ENCODE peak calls at places on chromosomes 4 and X, in four cellular contexts. S is activated naive CD4-positive, alpha-beta T cell treated with Interleukin-2 at 50 U/mL for 16 hours; D is thoracic aorta; Q is cardiac fibroblast. J is an unnamed sample.

GRCh38 chrX:141278306-141278705 is 36.0 kb upstream of the SPANXC start:
- DNase-seq in D (no peak), Q (peak; percentile 32), S (no peak), J (no peak)

GRCh38 chr4:184649026-184649970 is at the start of the genes CASP3 and PRIMPOL:
- DNase-seq in Q (peak; percentile 97), D (peak; percentile 67), S (peak; percentile 95), J (peak; percentile 52)

GRCh38 chrX:77453190-77453589 is 6.0 kb downstream of the FGF16 start:
- DNase-seq in S (no peak), Q (no peak), D (no peak), J (no peak)

GRCh38 chr4:58149404-58150085 is 1039.4 kb upstream of the IGFBP7 start:
- DNase-seq in D (no peak), S (no peak), Q (no peak), J (no peak)

GRCh38 chr4:25938251-25939186 is 24.5 kb downstream of the SMIM20 start:
- DNase-seq in D (no peak), Q (peak; percentile 55), S (peak; percentile 45), J (peak; percentile 5)

GRCh38 chr4:85703098-85703497 is 228.1 kb downstream of the ARHGAP24 start:
- DNase-seq in D (no peak), S (no peak), Q (peak; percentile 7), J (no peak)

GRCh38 chrX:20720954-20721626 is 454.4 kb upstream of the RPS6KA3 start:
- DNase-seq in Q (no peak), S (no peak), D (no peak), J (no peak)

GRCh38 chrX:120857240-120857639 is 18.4 kb downstream of the CT47B1 start:
- DNase-seq in S (no peak), D (no peak), Q (no peak), J (no peak)

GRCh38 chr4:80781436-80781835 is 249.1 kb upstream of the BMP3 start:
- DNase-seq in Q (no peak), S (no peak), D (no peak), J (no peak)

GRCh38 chr4:162498168-162498567 is 334.4 kb upstream of the FSTL5 start:
- DNase-seq in S (no peak), D (no peak), Q (no peak), J (no peak)

GRCh38 chrX:24242649-24243556 is 71.0 kb downstream of the SUPT20HL2 start:
- DNase-seq in D (no peak), S (no peak), Q (peak; percentile 97), J (no peak)

GRCh38 chr4:38710053-38710452 is 46.1 kb downstream of the KLF3 start:
- DNase-seq in Q (no peak), S (no peak), D (no peak), J (no peak)

GRCh38 chr4:15451181-15451865 is 18.4 kb upstream of the CC2D2A start:
- DNase-seq in Q (peak; percentile 77), D (no peak), S (no peak), J (no peak)

GRCh38 chr4:11194431-11194830 is 234.3 kb downstream of the HS3ST1 start:
- DNase-seq in Q (no peak), S (no peak), D (no peak), J (no peak)

GRCh38 chrX:114626323-114626722 is 42.4 kb downstream of the HTR2C start:
- DNase-seq in Q (peak; percentile 43), S (no peak), D (no peak), J (no peak)